ENCODE peak calls at places on chromosomes 7 and 10, in four cellular contexts. A, L, K and J are unnamed samples.

GRCh38 chr10:60281792-60282353 is 107.8 kb downstream of the ANK3 start:
- DNase-seq in A (no peak), L (no peak), K (no peak), J (no peak)

GRCh38 chr7:4523873-4524272 is 158.2 kb upstream of the FOXK1 start:
- DNase-seq in K (no peak), L (no peak), A (no peak), J (no peak)

GRCh38 chr7:28858206-28858605 is 99.9 kb downstream of the TRIL start:
- DNase-seq in L (no peak), A (no peak), K (no peak), J (no peak)

GRCh38 chr10:52949899-52950298 is 177.3 kb upstream of the MBL2 start:
- DNase-seq in A (no peak), K (peak; percentile 32), L (no peak), J (no peak)

GRCh38 chr10:89352039-89352597 is 24.3 kb downstream of the IFIT3 start:
- DNase-seq in L (peak; percentile 22), K (peak; percentile 89), A (peak; percentile 24), J (no peak)

GRCh38 chr10:35208536-35208935 is 81.9 kb downstream of the CREM start:
- DNase-seq in L (no peak), K (no peak), A (no peak), J (no peak)

GRCh38 chr10:16717617-16718395 is 99.4 kb downstream of the RSU1 start:
- DNase-seq in A (no peak), L (no peak), K (no peak), J (no peak)

GRCh38 chr7:84546403-84546802 is 351.8 kb upstream of the SEMA3A start:
- DNase-seq in K (peak; percentile 12), A (no peak), L (no peak), J (no peak)

GRCh38 chr10:30591249-30591670 is 38.3 kb downstream of the LYZL2 start:
- DNase-seq in K (peak; percentile 65), A (peak; percentile 37), L (peak; percentile 59), J (no peak)

GRCh38 chr7:101172854-101173751 is 7.0 kb downstream of the NAT16 start:
- DNase-seq in K (no peak), L (peak; percentile 47), A (no peak), J (peak; percentile 64)

GRCh38 chr10:24468281-24468751 is 255.4 kb downstream of the ARHGAP21 start:
- DNase-seq in K (no peak), A (no peak), L (no peak), J (no peak)

GRCh38 chr10:57362811-57363210 is 904.9 kb downstream of the IPMK start:
- DNase-seq in K (no peak), L (no peak), A (no peak), J (no peak)

GRCh38 chr10:48742891-48743845 is 58.5 kb downstream of the WDFY4 start:
- DNase-seq in K (no peak), A (no peak), L (no peak), J (peak; percentile 30)

GRCh38 chr10:71257292-71257997 is 45.1 kb downstream of the UNC5B start:
- DNase-seq in K (no peak), A (no peak), L (no peak), J (no peak)

GRCh38 chr10:114295393-114295792 is 56.3 kb downstream of the VWA2 start:
- DNase-seq in L (no peak), A (no peak), K (no peak), J (no peak)

GRCh38 chr7:7641129-7641663 is 644 bp downstream of the UMAD1 start:
- DNase-seq in A (peak; percentile 15), L (peak; percentile 14), K (peak; percentile 20), J (no peak)

GRCh38 chr10:118926018-118926417 is 103.5 kb upstream of the NANOS1 start:
- DNase-seq in A (no peak), K (no peak), L (no peak), J (no peak)

GRCh38 chr7:144513332-144513731 is 109.8 kb upstream of the NOBOX start:
- DNase-seq in A (peak; percentile 35), K (no peak), L (no peak), J (no peak)

GRCh38 chr10:33535866-33536265 is 201.4 kb upstream of the NRP1 start:
- DNase-seq in K (no peak), L (no peak), A (no peak), J (no peak)

GRCh38 chr10:5464521-5464920 is 34.8 kb downstream of the CALML5 start:
- DNase-seq in L (no peak), K (no peak), A (no peak), J (no peak)

GRCh38 chr7:28926871-28927597 is 31.1 kb downstream of the TRIL start:
- DNase-seq in L (peak; percentile 51), K (peak; percentile 78), A (peak; percentile 73), J (peak; percentile 66)

GRCh38 chr7:35482231-35482630 is 212.7 kb downstream of the HERPUD2 start:
- DNase-seq in K (no peak), A (no peak), L (no peak), J (no peak)

GRCh38 chr10:102186128-102186527 is 33.9 kb downstream of the NOLC1 start:
- DNase-seq in L (no peak), A (no peak), K (no peak), J (no peak)

GRCh38 chr10:129953541-129954031 is 10.5 kb downstream of the EBF3 start:
- DNase-seq in L (no peak), A (no peak), K (no peak), J (no peak)

GRCh38 chr10:11609492-11610093 is 1.9 kb downstream of the USP6NL start:
- DNase-seq in K (no peak), A (no peak), L (no peak), J (no peak)

GRCh38 chr10:74738052-74738451 is 88.3 kb upstream of the KAT6B start:
- DNase-seq in L (no peak), A (no peak), K (no peak), J (no peak)

GRCh38 chr7:22200238-22200637 is 156.7 kb downstream of the RAPGEF5 start:
- DNase-seq in L (no peak), K (no peak), A (no peak), J (no peak)

GRCh38 chr10:124106241-124106905 is 13.0 kb upstream of the CHST15 start:
- DNase-seq in A (peak; percentile 48), L (no peak), K (peak; percentile 28), J (no peak)
- TF ChIP-seq FOSL1 in A (no peak), L (no peak), K (no peak), J (no peak)

GRCh38 chr7:98685541-98685940 is 68.5 kb downstream of the NPTX2 start:
- DNase-seq in A (no peak), K (no peak), L (no peak), J (no peak)
- TF ChIP-seq FOSL1 in A (no peak), K (no peak), L (no peak), J (no peak)

GRCh38 chr7:45181991-45182855 is 24.6 kb downstream of the RAMP3 start:
- DNase-seq in A (no peak), K (no peak), L (no peak), J (no peak)
- TF ChIP-seq FOSL1 in A (no peak), K (no peak), L (no peak), J (no peak)

GRCh38 chr7:132258231-132258630 is 318.0 kb downstream of the PLXNA4 start:
- DNase-seq in A (no peak), L (no peak), K (no peak), J (no peak)
- TF ChIP-seq FOSL1 in A (no peak), L (no peak), K (no peak), J (no peak)

GRCh38 chr7:13945670-13946069 is 43.8 kb downstream of the ETV1 start:
- DNase-seq in L (no peak), A (no peak), K (no peak), J (no peak)
- TF ChIP-seq FOSL1 in L (no peak), A (no peak), K (no peak), J (no peak)

GRCh38 chr7:129311429-129311828 is 86.6 kb downstream of the AHCYL2 start:
- DNase-seq in A (no peak), K (no peak), L (no peak), J (no peak)
- TF ChIP-seq FOSL1 in A (no peak), K (no peak), L (no peak), J (no peak)